ENCODE peak calls at places on chromosomes 7 and 10, in eight cellular contexts. A, L, K, M, U, F, Z and X are unnamed samples.

GRCh38 chr10:49139866-49140195 is 6.0 kb upstream of the FAM170B start:
- DNase-seq in A (peak), L (no peak), K (no peak), M (no peak), U (peak), F (no peak), Z (no peak), X (peak)

GRCh38 chr7:34523233-34523918 is 134.6 kb upstream of the NPSR1 start:
- DNase-seq in A (peak), L (no peak), K (no peak), M (no peak), U (no peak), F (no peak), Z (no peak), X (peak)

GRCh38 chr10:71260622-71261325 is 48.4 kb downstream of the UNC5B start:
- DNase-seq in A (peak), L (no peak), K (no peak), M (peak), U (peak), F (no peak), Z (no peak), X (peak)

GRCh38 chr10:96417432-96417831 is 58.6 kb upstream of the OPALIN start:
- DNase-seq in A (no peak), L (no peak), K (no peak), M (no peak), U (no peak), F (no peak), Z (no peak), X (no peak)

GRCh38 chr10:132383026-132383565 is 13.9 kb upstream of the PWWP2B start:
- DNase-seq in A (no peak), L (peak), K (no peak), M (no peak), U (no peak), F (no peak), Z (no peak), X (no peak)

GRCh38 chr7:88317422-88317821 is 10.7 kb upstream of the STEAP4 start:
- DNase-seq in A (no peak), L (no peak), K (no peak), M (no peak), U (no peak), F (no peak), Z (no peak), X (peak)

GRCh38 chr7:2126621-2127020 is 106.1 kb downstream of the MAD1L1 start:
- DNase-seq in A (no peak), L (no peak), K (no peak), M (no peak), U (no peak), F (no peak), Z (no peak), X (no peak)

GRCh38 chr7:86282014-86282682 is 361.6 kb upstream of the GRM3 start:
- DNase-seq in A (no peak), L (no peak), K (no peak), M (no peak), U (no peak), F (no peak), Z (no peak), X (no peak)

GRCh38 chr7:97064972-97065587 is 40.4 kb upstream of the DLX5 start:
- DNase-seq in A (peak), L (no peak), K (no peak), M (no peak), U (peak), F (peak), Z (peak), X (peak)